ENCODE peak calls at places on chromosomes 3 and 15, in eight cellular contexts. H, P, D, V, L, X, A and I are unnamed samples.

GRCh38 chr15:67882487-67883227 is 42.8 kb upstream of the RNU6-1 start:
- DNase-seq in L (no peak), A (no peak), D (no peak), P (no peak), H (no peak), X (no peak), V (no peak), I (no peak)

GRCh38 chr3:113573728-113574127 is 41.4 kb downstream of the SIDT1 start:
- DNase-seq in V (no peak), X (no peak), A (no peak), L (no peak), D (no peak), H (no peak), P (no peak), I (no peak)

GRCh38 chr3:164194842-164195241 is 883.5 kb downstream of the SI start:
- DNase-seq in D (no peak), V (no peak), A (no peak), X (no peak), H (no peak), P (no peak), L (no peak), I (no peak)

GRCh38 chr3:126358038-126358815 is 1.0 kb upstream of the KLF15 start:
- DNase-seq in X (no peak), D (peak; percentile 83), L (peak; percentile 76), P (no peak), A (peak; percentile 20), V (no peak), H (peak; percentile 46), I (peak; percentile 24)

GRCh38 chr15:77292924-77293558 is 126.9 kb downstream of the PEAK1 start:
- DNase-seq in D (no peak), A (no peak), H (no peak), P (no peak), X (no peak), L (no peak), V (no peak), I (no peak)

GRCh38 chr3:4532535-4533112 is 39.5 kb downstream of the ITPR1 start:
- DNase-seq in H (no peak), L (no peak), P (no peak), D (no peak), X (no peak), V (no peak), A (no peak), I (no peak)

GRCh38 chr3:29950232-29950631 is 656.2 kb upstream of the TGFBR2 start:
- DNase-seq in L (no peak), V (no peak), P (no peak), A (no peak), H (no peak), D (no peak), X (no peak), I (no peak)

GRCh38 chr3:104629038-104629437 is 737.7 kb upstream of the ALCAM start:
- DNase-seq in L (no peak), V (no peak), D (no peak), X (no peak), P (no peak), H (no peak), A (no peak), I (no peak)

GRCh38 chr15:39602143-39602542 is 21.3 kb downstream of the THBS1 start:
- DNase-seq in H (no peak), V (no peak), D (no peak), P (no peak), X (no peak), L (no peak), A (no peak), I (no peak)

GRCh38 chr3:26623409-26624208 is 1.0 kb downstream of the LRRC3B start:
- DNase-seq in D (no peak), H (no peak), L (no peak), A (no peak), X (no peak), V (no peak), P (no peak), I (no peak)

GRCh38 chr3:60169755-60170154 is 1081.5 kb downstream of the FHIT start:
- DNase-seq in H (no peak), A (no peak), D (no peak), X (no peak), V (no peak), P (no peak), L (no peak), I (no peak)

GRCh38 chr3:57545636-57546268 is 1.6 kb upstream of the DNAH12 start:
- DNase-seq in X (no peak), A (no peak), H (no peak), V (no peak), P (no peak), D (no peak), L (no peak), I (peak; percentile 37)

GRCh38 chr3:127419140-127419539 is 131.3 kb upstream of the PRR20G start:
- DNase-seq in P (no peak), V (no peak), A (no peak), D (no peak), X (no peak), H (peak; percentile 21), L (no peak), I (no peak)

GRCh38 chr3:143970773-143971366 is 753 bp upstream of the DIPK2A start:
- DNase-seq in V (peak; percentile 46), L (peak; percentile 94), P (peak; percentile 46), D (peak; percentile 72), X (peak; percentile 18), A (no peak), H (peak; percentile 83), I (peak; percentile 50)
- TF ChIP-seq POLR2A in V (no peak), L (no peak), P (no peak), D (no peak), X (no peak), A (peak; percentile 11), H (no peak), I (no peak)

GRCh38 chr3:167851171-167851570 is 115.7 kb downstream of the SERPINI1 start:
- DNase-seq in H (no peak), X (no peak), D (no peak), A (no peak), V (no peak), L (no peak), P (no peak), I (no peak)

GRCh38 chr3:167854846-167855245 is 119.3 kb downstream of the SERPINI1 start:
- DNase-seq in H (no peak), P (no peak), V (no peak), X (no peak), D (no peak), A (no peak), L (no peak), I (no peak)

GRCh38 chr3:167852216-167852615 is 116.7 kb downstream of the SERPINI1 start:
- DNase-seq in D (no peak), H (no peak), P (no peak), A (no peak), X (no peak), L (no peak), V (no peak), I (no peak)

GRCh38 chr3:167855306-167855705 is 119.8 kb downstream of the SERPINI1 start:
- DNase-seq in A (no peak), H (no peak), L (no peak), V (no peak), D (no peak), P (no peak), X (no peak), I (no peak)

DNA sequence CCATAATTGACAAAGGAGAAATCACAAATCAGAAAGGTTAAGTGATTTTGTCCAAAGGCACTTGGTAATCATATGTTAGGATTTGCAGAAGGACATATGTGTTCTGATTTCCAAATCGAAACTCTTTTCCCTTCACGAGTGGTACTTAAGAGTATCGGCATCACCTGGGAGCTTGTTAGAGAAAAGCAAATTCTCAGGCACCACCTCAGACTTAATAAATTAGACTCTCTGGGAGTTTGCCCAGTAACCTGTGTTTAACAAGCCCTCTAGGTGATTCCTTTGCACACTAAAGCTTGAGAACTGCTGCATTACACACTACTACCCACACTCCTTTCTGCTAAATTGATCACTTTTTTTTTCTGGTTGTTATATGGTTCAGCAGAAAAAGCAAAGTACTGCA is 116.2 kb downstream of the SERPINI1 start:
- DNase-seq in P (no peak), D (no peak), L (no peak), H (no peak), X (no peak), V (no peak), A (no peak), I (no peak)
- H3K27ac ChIP-seq in P (no peak overlapping the region), D (no peak overlapping the region), L (no peak overlapping the region), H (no peak overlapping the region), X (no peak overlapping the region), V (no peak overlapping the region), A (no peak overlapping the region), I (no peak overlapping the region)

DNA sequence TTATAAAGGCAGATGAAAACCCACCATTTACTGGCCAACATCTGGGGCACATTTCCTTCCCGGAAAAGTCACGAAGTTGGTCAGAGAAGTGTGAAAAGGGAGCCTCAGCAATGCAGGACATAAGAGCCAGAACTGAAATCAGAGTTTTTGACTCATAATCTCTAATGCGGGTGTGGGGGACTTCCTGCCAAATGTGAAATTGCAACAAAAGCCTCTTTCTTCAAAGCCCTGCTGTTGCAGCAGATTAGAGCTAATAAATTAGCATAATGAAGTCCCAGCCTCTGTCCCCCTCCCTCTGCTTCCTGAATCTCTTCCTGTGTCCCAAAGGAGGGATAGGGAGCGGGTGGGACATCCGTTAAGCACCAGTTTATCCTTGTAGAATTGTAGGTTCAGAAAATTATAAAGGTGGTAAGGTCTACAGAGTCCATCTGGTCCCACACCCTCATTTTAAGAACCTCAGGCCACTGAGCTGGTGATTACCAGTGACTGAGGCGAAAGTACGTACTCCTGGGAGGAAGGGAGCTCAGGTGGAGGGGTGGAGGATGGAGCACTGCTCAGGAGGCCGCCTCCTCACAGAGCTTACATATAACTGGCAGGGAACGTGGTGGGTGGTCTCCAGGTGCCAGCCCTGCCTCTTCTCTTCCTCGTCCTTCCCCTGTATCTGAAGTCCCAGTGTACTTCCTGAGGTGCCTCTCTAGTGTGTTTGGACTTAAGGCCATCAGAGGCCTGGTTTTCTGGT is 35.0 kb downstream of the ST6GAL1 start:
- DNase-seq in V (no peak), P (no peak), H (no peak), A (no peak), L (no peak), X (no peak), D (no peak), I (no peak)
- H3K4me3 ChIP-seq in V (no peak overlapping the region), P (no peak overlapping the region), H (no peak overlapping the region), A (no peak overlapping the region), L (no peak overlapping the region), X (no peak overlapping the region), D (no peak overlapping the region), I (no peak overlapping the region)

GRCh38 chr3:47513125-47513929 is at the start of gene ELP6:
- DNase-seq in H (peak; percentile 98), P (peak; percentile 97), X (peak; percentile 76), V (peak; percentile 95), L (peak; percentile 98), A (peak; percentile 95), D (peak; percentile 98), I (peak; percentile 97)
- TF ChIP-seq POLR2A in H (no peak), P (peak; percentile 79), X (no peak), V (peak; percentile 63), L (peak; percentile 74), A (peak; percentile 35), D (peak; percentile 52), I (peak; percentile 59)